ENCODE peak calls at places on chromosomes 13 and 19, in six cellular contexts. H is upper lobe of left lung; J is CD8-positive, alpha-beta T cell; D is ovary; L is H9; N is cardiac muscle cell. P is an unnamed sample.

GRCh38 chr19:32041681-32042292 is 303.6 kb upstream of the ZNF507 start:
- DNase-seq in H (peak; percentile 39), J (no peak), D (peak; percentile 75), L (peak; percentile 43), N (peak; percentile 56), P (no peak)

GRCh38 chr19:50837300-50837699 is 3.9 kb upstream of the KLK15 start:
- DNase-seq in H (no peak), J (no peak), D (no peak), L (no peak), N (no peak), P (peak; percentile 52)

GRCh38 chr13:43567608-43568007 is 219.2 kb downstream of the ENOX1 start:
- DNase-seq in H (no peak), J (no peak), D (no peak), L (no peak), N (peak; percentile 17), P (no peak)

GRCh38 chr13:99974939-99975561 is 3.5 kb upstream of the ZIC5 start:
- DNase-seq in H (no peak), J (no peak), D (no peak), L (peak; percentile 52), N (no peak), P (no peak)

GRCh38 chr19:52963229-52963760 is 614 bp upstream of the ZNF816 start:
- DNase-seq in H (no peak), J (no peak), D (peak; percentile 24), L (peak; percentile 39), N (no peak), P (no peak)

GRCh38 chr13:19818223-19818842 is 35.6 kb upstream of the PSPC1 start:
- DNase-seq in H (peak; percentile 86), J (peak; percentile 37), D (no peak), L (peak; percentile 94), N (peak; percentile 47), P (peak; percentile 77)

GRCh38 chr13:76473552-76474134 is 412.6 kb downstream of the KCTD12 start:
- DNase-seq in H (peak; percentile 73), J (peak; percentile 70), D (peak; percentile 55), L (peak; percentile 74), N (peak; percentile 88), P (peak; percentile 74)

GRCh38 chr13:23615677-23616076 is 45.5 kb downstream of the TNFRSF19 start:
- DNase-seq in H (no peak), J (no peak), D (no peak), L (no peak), N (no peak), P (no peak)

GRCh38 chr19:426725-427445 is 17.9 kb upstream of the C2CD4C start:
- DNase-seq in H (no peak), J (no peak), D (no peak), L (no peak), N (no peak), P (peak; percentile 65)

GRCh38 chr13:110109910-110110309 is 197.0 kb downstream of the COL4A1 start:
- DNase-seq in H (no peak), J (no peak), D (peak; percentile 56), L (peak; percentile 54), N (peak; percentile 94), P (peak; percentile 92)

GRCh38 chr19:28744943-28745342 is 468.0 kb downstream of the UQCRFS1 start:
- DNase-seq in H (no peak), J (no peak), D (no peak), L (no peak), N (no peak), P (no peak)

GRCh38 chr19:51727349-51727880 is 3.6 kb upstream of the HAS1 start:
- DNase-seq in H (no peak), J (no peak), D (no peak), L (no peak), N (peak; percentile 56), P (no peak)

GRCh38 chr19:1651061-1651547 is 1.3 kb downstream of the TCF3 start:
- DNase-seq in H (no peak), J (peak; percentile 76), D (no peak), L (no peak), N (peak; percentile 38), P (peak; percentile 52)

GRCh38 chr13:27619711-27620376 is 485 bp downstream of the LNX2 start:
- DNase-seq in H (peak; percentile 41), J (peak; percentile 50), D (no peak), L (no peak), N (peak; percentile 43), P (no peak)

GRCh38 chr13:80755925-80756324 is 415.0 kb upstream of the SPRY2 start:
- DNase-seq in H (no peak), J (no peak), D (no peak), L (no peak), N (no peak), P (no peak)

GRCh38 chr13:61036715-61037114 is 378.9 kb downstream of the PCDH20 start:
- DNase-seq in H (no peak), J (no peak), D (no peak), L (no peak), N (no peak), P (no peak)

GRCh38 chr19:41753159-41753558 is 2.2 kb upstream of the CEACAM6 start:
- DNase-seq in H (peak; percentile 83), J (peak; percentile 84), D (no peak), L (peak; percentile 65), N (peak; percentile 40), P (peak; percentile 83)

GRCh38 chr13:49248433-49249002 is 793 bp downstream of the CDADC1 start:
- DNase-seq in H (peak; percentile 40), J (peak; percentile 20), D (no peak), L (no peak), N (peak; percentile 52), P (peak; percentile 47)

GRCh38 chr13:101417043-101417406 is 717 bp upstream of the NALCN start:
- DNase-seq in H (no peak), J (no peak), D (no peak), L (no peak), N (peak; percentile 65), P (no peak)

GRCh38 chr13:99200433-99201167 is at the start of gene UBAC2:
- DNase-seq in H (peak; percentile 95), J (peak; percentile 97), D (peak; percentile 95), L (peak; percentile 94), N (peak; percentile 96), P (peak; percentile 97)

GRCh38 chr13:52010890-52011689 is at the start of gene ATP7B:
- DNase-seq in H (peak; percentile 26), J (peak; percentile 18), D (no peak), L (peak; percentile 62), N (peak; percentile 13), P (no peak)

GRCh38 chr19:1318678-1319471 is 33.2 kb downstream of the EFNA2 start:
- DNase-seq in H (no peak), J (no peak), D (no peak), L (no peak), N (no peak), P (no peak)

GRCh38 chr19:50728084-50728737 is 5.0 kb downstream of the CLEC11A start:
- DNase-seq in H (peak; percentile 61), J (peak; percentile 83), D (peak; percentile 84), L (peak; percentile 99), N (peak; percentile 94), P (peak; percentile 86)

GRCh38 chr19:41974652-41975051 is 15.5 kb upstream of the RABAC1 start:
- DNase-seq in H (no peak), J (no peak), D (no peak), L (no peak), N (no peak), P (no peak)

GRCh38 chr13:40539954-40540706 is 126.3 kb downstream of the FOXO1 start:
- DNase-seq in H (peak; percentile 50), J (no peak), D (no peak), L (peak; percentile 49), N (peak; percentile 89), P (no peak)

GRCh38 chr13:23570931-23571330 is 719 bp downstream of the TNFRSF19 start:
- DNase-seq in H (no peak), J (no peak), D (no peak), L (no peak), N (peak; percentile 43), P (no peak)

GRCh38 chr13:110127986-110128511 is 178.9 kb downstream of the COL4A1 start:
- DNase-seq in H (no peak), J (no peak), D (no peak), L (no peak), N (no peak), P (no peak)

DNA sequence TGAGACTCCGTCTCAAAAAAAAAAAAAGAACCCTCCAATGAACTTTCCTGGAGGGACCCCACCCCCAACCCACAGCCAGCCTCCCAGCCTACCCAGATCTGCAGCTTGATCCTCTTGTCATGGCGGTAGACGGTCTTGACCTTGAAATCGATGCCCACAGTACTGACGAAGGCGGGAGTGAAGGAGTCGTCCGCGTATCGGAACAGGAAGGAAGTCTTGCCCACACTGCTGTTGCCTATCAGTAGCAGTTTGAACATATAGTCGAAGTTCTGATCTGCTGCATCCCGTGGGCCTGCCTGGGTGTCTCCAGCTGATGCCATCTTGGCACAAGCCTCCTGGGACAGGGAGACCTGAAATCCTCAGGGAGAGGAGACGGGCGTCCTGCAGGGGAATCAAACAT is 2.4 kb downstream of the RAB3D start:
- DNase-seq in H (no peak), J (no peak), D (no peak), L (no peak), N (no peak), P (no peak)
- H3K27ac ChIP-seq in H (no peak overlapping the region), J (no peak overlapping the region), D (no peak overlapping the region), L (no peak overlapping the region), N (no peak overlapping the region), P (no peak overlapping the region)

DNA sequence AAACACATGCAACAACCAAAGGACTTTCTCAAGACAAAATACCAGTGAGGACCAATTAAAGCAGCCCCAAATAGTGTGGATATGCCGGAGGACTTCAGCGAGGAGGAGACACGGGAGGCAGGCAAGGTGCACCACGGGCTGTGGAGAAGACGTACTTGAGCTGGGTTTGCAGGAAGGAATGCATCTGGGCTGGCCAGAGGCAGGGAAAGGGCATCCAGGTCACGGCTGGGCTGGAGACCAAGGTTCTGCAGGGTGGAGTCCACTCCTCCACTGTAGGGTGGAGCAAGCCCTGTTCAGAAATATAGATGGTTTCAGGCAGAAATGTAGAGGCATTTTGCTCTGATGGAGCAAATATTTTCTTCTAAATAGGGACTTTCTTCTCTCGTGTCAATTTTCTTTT is 36.6 kb upstream of the MEDAG start:
- DNase-seq in H (no peak), J (no peak), D (peak; percentile 70), L (no peak), N (peak; percentile 54), P (peak; percentile 80)
- H3K4me1 ChIP-seq in H (peaks cover 13% of the 10 kb centered on the region), J (no peaks in the 10 kb centered on the region), D (peaks cover 20% of the 10 kb centered on the region), L (peaks cover 7% of the 10 kb centered on the region), N (peaks cover 24% of the 10 kb centered on the region), P (peaks cover 5% of the 10 kb centered on the region)

GRCh38 chr19:48510421-48511268 is 990 bp downstream of the LMTK3 start:
- DNase-seq in H (peak; percentile 67), J (peak; percentile 76), D (peak; percentile 57), L (peak; percentile 83), N (peak; percentile 58), P (peak; percentile 85)
- H3K27me3 ChIP-seq in H (peaks cover 16% of the 10 kb centered on the region), J (no peaks in the 10 kb centered on the region), D (peaks cover 6% of the 10 kb centered on the region), L (peaks cover 2% of the 10 kb centered on the region), N (peaks cover 22% of the 10 kb centered on the region), P (no peaks in the 10 kb centered on the region)

GRCh38 chr19:3523361-3524074 is 15.5 kb upstream of the TEKTIP1 start:
- DNase-seq in H (no peak), J (no peak), D (no peak), L (no peak), N (no peak), P (no peak)

GRCh38 chr19:3522421-3523360 is 16.3 kb upstream of the TEKTIP1 start:
- DNase-seq in H (no peak), J (no peak), D (no peak), L (no peak), N (no peak), P (no peak)

GRCh38 chr19:3525052-3525451 is 13.9 kb upstream of the TEKTIP1 start:
- DNase-seq in H (no peak), J (no peak), D (no peak), L (no peak), N (no peak), P (no peak)

GRCh38 chr19:3526507-3527244 is 12.3 kb upstream of the TEKTIP1 start:
- DNase-seq in H (no peak), J (no peak), D (no peak), L (no peak), N (no peak), P (no peak)

GRCh38 chr19:3524075-3524842 is 14.7 kb upstream of the TEKTIP1 start:
- DNase-seq in H (no peak), J (no peak), D (no peak), L (no peak), N (no peak), P (no peak)
- H3K27ac ChIP-seq in H (no peak overlapping the region), J (no peak overlapping the region), D (no peak overlapping the region), L (no peak overlapping the region), N (no peak overlapping the region), P (no peak overlapping the region)